ENCODE peak calls at places on chromosome 15, in six cellular contexts. A, V, K, Q, X and S are unnamed samples.

GRCh38 chr15:31084176-31084575 is 17.3 kb downstream of the TRPM1 start:
- DNase-seq in Q (no peak), X (no peak), A (no peak), V (no peak), K (no peak), S (no peak)

GRCh38 chr15:90008607-90009006 is 7.5 kb downstream of the ZNF710 start:
- DNase-seq in X (no peak), A (no peak), K (no peak), V (no peak), Q (no peak), S (no peak)

GRCh38 chr15:75661041-75661778 is 13.5 kb downstream of the SNX33 start:
- DNase-seq in V (peak; percentile 98), K (peak; percentile 96), Q (no peak), X (peak; percentile 59), A (peak; percentile 76), S (no peak)

GRCh38 chr15:33852094-33852493 is 116.2 kb upstream of the CHRM5 start:
- DNase-seq in Q (no peak), V (peak; percentile 18), K (no peak), A (no peak), X (no peak), S (no peak)

GRCh38 chr15:34014556-34014955 is 24.4 kb downstream of the AVEN start:
- DNase-seq in V (peak; percentile 54), K (no peak), Q (no peak), X (no peak), A (no peak), S (no peak)

GRCh38 chr15:69782809-69783208 is 314.9 kb downstream of the TLE3 start:
- DNase-seq in Q (no peak), X (no peak), K (no peak), V (no peak), A (no peak), S (no peak)

GRCh38 chr15:81023483-81024264 is 23.0 kb downstream of the TLNRD1 start:
- DNase-seq in K (peak; percentile 92), A (peak; percentile 95), X (no peak), V (peak; percentile 44), Q (no peak), S (no peak)

GRCh38 chr15:49863431-49864205 is 242.8 kb downstream of the DTWD1 start:
- DNase-seq in V (peak; percentile 35), K (no peak), A (no peak), X (no peak), Q (no peak), S (no peak)

GRCh38 chr15:34132881-34133280 is 31.0 kb downstream of the PGBD4 start:
- DNase-seq in X (no peak), Q (no peak), K (no peak), V (peak; percentile 71), A (no peak), S (no peak)

GRCh38 chr15:72398648-72399047 is 543 bp downstream of the TMEM202 start:
- DNase-seq in X (no peak), A (no peak), Q (no peak), K (no peak), V (no peak), S (no peak)

GRCh38 chr15:75178171-75178937 is 23.3 kb upstream of the C15orf39 start:
- DNase-seq in Q (no peak), K (no peak), V (no peak), A (no peak), X (peak; percentile 71), S (peak; percentile 35)

GRCh38 chr15:89630260-89630659 is 25.0 kb downstream of the KIF7 start:
- DNase-seq in V (no peak), K (no peak), X (no peak), Q (no peak), A (no peak), S (no peak)

GRCh38 chr15:90483012-90483307 is 46.8 kb upstream of the CRTC3 start:
- DNase-seq in Q (no peak), V (no peak), K (no peak), X (no peak), A (no peak), S (no peak)

GRCh38 chr15:93865610-93866009 is 365.8 kb upstream of the MCTP2 start:
- DNase-seq in A (no peak), V (no peak), Q (no peak), K (no peak), X (no peak), S (no peak)

GRCh38 chr15:44727462-44728231 is 8.7 kb upstream of the TRIM69 start:
- DNase-seq in A (no peak), K (no peak), X (no peak), V (no peak), Q (no peak), S (no peak)

GRCh38 chr15:29651476-29652072 is 170.7 kb downstream of the TJP1 start:
- DNase-seq in K (no peak), A (no peak), V (no peak), Q (no peak), X (no peak), S (no peak)

GRCh38 chr15:33384307-33384706 is 73.5 kb downstream of the RYR3 start:
- DNase-seq in Q (no peak), V (no peak), A (no peak), X (no peak), K (no peak), S (no peak)

GRCh38 chr15:98561169-98561941 is 87.0 kb upstream of the IGF1R start:
- DNase-seq in X (no peak), V (no peak), K (no peak), A (no peak), Q (no peak), S (no peak)

GRCh38 chr15:59741274-59741906 is 52.3 kb upstream of the BNIP2 start:
- DNase-seq in Q (no peak), K (no peak), X (peak; percentile 74), V (peak; percentile 36), A (no peak), S (peak; percentile 25)

GRCh38 chr15:65312400-65312916 is 8.0 kb downstream of the RNU5B-1 start:
- DNase-seq in X (no peak), Q (no peak), K (no peak), A (peak; percentile 86), V (no peak), S (no peak)

GRCh38 chr15:87619161-87619960 is 637.2 kb downstream of the NTRK3 start:
- DNase-seq in V (peak; percentile 83), K (no peak), Q (no peak), A (peak; percentile 42), X (no peak), S (no peak)

GRCh38 chr15:48393650-48394049 is 62.4 kb downstream of the DUT start:
- DNase-seq in K (peak; percentile 69), A (no peak), V (no peak), X (no peak), Q (no peak), S (no peak)

GRCh38 chr15:48437178-48437577 is 105.9 kb downstream of the DUT start:
- DNase-seq in A (no peak), Q (no peak), X (no peak), K (no peak), V (peak; percentile 56), S (no peak)

GRCh38 chr15:64000183-64000710 is 46.0 kb downstream of the DAPK2 start:
- DNase-seq in X (no peak), V (no peak), K (no peak), Q (no peak), A (no peak), S (no peak)

GRCh38 chr15:42141795-42142667 is 14.4 kb downstream of the PLA2G4F start:
- DNase-seq in Q (no peak), V (no peak), K (peak; percentile 17), A (no peak), X (no peak), S (no peak)

GRCh38 chr15:99703603-99704443 is 29.4 kb downstream of the LYSMD4 start:
- DNase-seq in K (no peak), Q (no peak), X (peak; percentile 81), V (peak; percentile 89), A (no peak), S (peak; percentile 33)

GRCh38 chr15:94417464-94418293 is 186.3 kb downstream of the MCTP2 start:
- DNase-seq in X (no peak), K (no peak), V (peak; percentile 34), Q (no peak), A (no peak), S (no peak)

GRCh38 chr15:73048624-73049295 is 3.5 kb upstream of the NEO1 start:
- DNase-seq in Q (no peak), X (no peak), V (no peak), A (no peak), K (no peak), S (no peak)

GRCh38 chr15:96412919-96413231 is 82.4 kb downstream of the NR2F2 start:
- DNase-seq in V (no peak), Q (no peak), A (no peak), K (no peak), X (no peak), S (no peak)

GRCh38 chr15:79172032-79172481 is 81.5 kb upstream of the RASGRF1 start:
- DNase-seq in A (no peak), V (no peak), X (peak; percentile 67), K (no peak), Q (no peak), S (no peak)

GRCh38 chr15:52191207-52191606 is at the start of gene GNB5:
- DNase-seq in Q (no peak), X (peak; percentile 23), K (no peak), A (no peak), V (no peak), S (peak; percentile 15)

GRCh38 chr15:93488157-93488803 is 399.3 kb upstream of the RGMA start:
- DNase-seq in Q (no peak), A (no peak), X (no peak), V (no peak), K (no peak), S (no peak)

GRCh38 chr15:90760661-90761232 is 43.6 kb downstream of the BLM start:
- DNase-seq in X (no peak), Q (no peak), A (no peak), K (no peak), V (no peak), S (no peak)

GRCh38 chr15:92519709-92520108 is 126.0 kb downstream of the ST8SIA2 start:
- DNase-seq in K (no peak), A (no peak), Q (no peak), X (no peak), V (peak; percentile 89), S (no peak)

GRCh38 chr15:42735382-42736165 is 1.4 kb downstream of the CDAN1 start:
- DNase-seq in V (no peak), A (no peak), K (no peak), Q (no peak), X (no peak), S (no peak)

GRCh38 chr15:56930663-56931313 is 12.3 kb downstream of the TCF12 start:
- DNase-seq in K (no peak), A (no peak), X (no peak), V (no peak), Q (no peak), S (no peak)